ENCODE peak calls at places on chromosomes 13 and 19, in seven cellular contexts. R is H7; Z is nucleus accumbens; B is activated naive CD8-positive, alpha-beta T cell treated with anti-CD3 and anti-CD28 coated beads, Interleukin-2, amount 50 U/mL, for 24 hours; P is stimulated activated CD4-positive, alpha-beta T cell treated with anti-CD3 and anti-CD28 coated beads, TNF-alpha, amount 100 ng/mL, for 48 hours; U is NCI-H524 treated with DMSO at 0.1 percent for 48 hours; H is GM03348. O is an unnamed sample.
A peak's percentile ranks its signal among the peaks of the same experiment; 100 is the strongest.

GRCh38 chr19:47707135-47707925 is 5.9 kb upstream of the EHD2 start:
- DNase-seq in P (peak; percentile 76), R (peak; percentile 86), U (peak; percentile 11), B (peak; percentile 84), H (peak; percentile 85), Z (peak; percentile 46), O (no peak)

GRCh38 chr13:27797228-27797624 is 4.9 kb downstream of the GSX1 start:
- DNase-seq in H (no peak), P (no peak), Z (no peak), B (no peak), R (peak; percentile 89), U (no peak), O (no peak)

GRCh38 chr19:11201791-11202190 is 4.4 kb upstream of the KANK2 start:
- DNase-seq in B (no peak), U (no peak), Z (no peak), H (no peak), R (no peak), P (no peak), O (no peak)

GRCh38 chr19:28736528-28736927 is 476.4 kb downstream of the UQCRFS1 start:
- DNase-seq in Z (no peak), R (no peak), B (no peak), U (no peak), P (no peak), H (no peak), O (no peak)

GRCh38 chr13:93036380-93036779 is 190.2 kb upstream of the GPC6 start:
- DNase-seq in P (no peak), B (no peak), H (no peak), R (no peak), Z (no peak), U (no peak), O (no peak)

GRCh38 chr13:80663788-80664187 is 322.9 kb upstream of the SPRY2 start:
- DNase-seq in R (no peak), B (no peak), P (no peak), Z (no peak), U (no peak), H (no peak), O (no peak)

GRCh38 chr13:20715340-20715732 is 11.8 kb downstream of the IL17D start:
- DNase-seq in P (no peak), H (no peak), U (no peak), R (no peak), Z (no peak), B (no peak), O (no peak)

GRCh38 chr19:294341-294818 is 3.2 kb upstream of the PLPP2 start:
- DNase-seq in P (no peak), B (no peak), Z (no peak), U (no peak), R (peak; percentile 78), H (peak; percentile 56), O (no peak)

GRCh38 chr19:6273701-6274601 is 5.8 kb downstream of the MLLT1 start:
- DNase-seq in Z (peak; percentile 16), P (no peak), B (no peak), R (peak; percentile 66), U (no peak), H (peak; percentile 92), O (peak; percentile 30)

GRCh38 chr19:37999309-38000213 is 92.6 kb downstream of the SIPA1L3 start:
- DNase-seq in R (no peak), U (no peak), H (peak; percentile 93), B (no peak), P (no peak), Z (no peak), O (no peak)

GRCh38 chr19:6464070-6464873 is at the start of gene CRB3:
- DNase-seq in P (no peak), B (peak; percentile 29), Z (no peak), R (peak; percentile 97), H (no peak), U (no peak), O (no peak)

GRCh38 chr19:49390978-49391304 is 2.9 kb downstream of the KASH5 start:
- DNase-seq in B (no peak), H (no peak), U (peak; percentile 93), P (no peak), Z (no peak), R (no peak), O (no peak)

GRCh38 chr19:35549174-35549788 is 3.9 kb downstream of the TMEM147 start:
- DNase-seq in B (peak; percentile 56), H (peak; percentile 85), Z (no peak), R (peak; percentile 95), P (peak; percentile 63), U (no peak), O (no peak)

GRCh38 chr19:18198374-18198773 is 5.4 kb downstream of the MPV17L2 start:
- DNase-seq in U (no peak), H (no peak), Z (no peak), B (no peak), P (no peak), R (no peak), O (no peak)

GRCh38 chr13:37457594-37457993 is 141.0 kb downstream of the POSTN start:
- DNase-seq in H (no peak), B (no peak), U (no peak), P (no peak), R (no peak), Z (no peak), O (no peak)

GRCh38 chr13:41827507-41828213 is 133.2 kb downstream of the VWA8 start:
- DNase-seq in P (no peak), B (no peak), H (peak; percentile 80), U (no peak), Z (no peak), R (no peak), O (no peak)

GRCh38 chr19:48372904-48373303 is 8.7 kb downstream of the SYNGR4 start:
- DNase-seq in H (no peak), R (no peak), P (no peak), B (no peak), Z (peak; percentile 4), U (peak; percentile 55), O (peak; percentile 13)

GRCh38 chr19:3970313-3970807 is 539 bp downstream of the DAPK3 start:
- DNase-seq in Z (no peak), R (no peak), P (no peak), U (no peak), H (no peak), B (no peak), O (no peak)

GRCh38 chr13:58085819-58086218 is 454.3 kb downstream of the PCDH17 start:
- DNase-seq in R (no peak), B (no peak), U (no peak), Z (no peak), H (no peak), P (no peak), O (no peak)

GRCh38 chr13:30142502-30143211 is 164.7 kb downstream of the KATNAL1 start:
- DNase-seq in P (no peak), H (peak; percentile 88), R (no peak), Z (no peak), U (no peak), B (no peak), O (peak; percentile 13)

GRCh38 chr13:86725105-86725504 is 925.9 kb upstream of the SLITRK6 start:
- DNase-seq in H (no peak), P (no peak), B (no peak), U (no peak), R (peak; percentile 10), Z (no peak), O (no peak)

GRCh38 chr19:34430738-34431625 is 2.8 kb downstream of the UBA2 start:
- DNase-seq in P (peak; percentile 14), R (peak; percentile 80), U (peak; percentile 11), B (peak; percentile 18), H (peak; percentile 76), Z (no peak), O (no peak)

GRCh38 chr13:25843692-25844091 is 208.1 kb downstream of the SHISA2 start:
- DNase-seq in U (no peak), R (no peak), H (no peak), P (no peak), Z (no peak), B (no peak), O (no peak)

GRCh38 chr19:1407662-1408299 is 395 bp downstream of the DAZAP1 start:
- DNase-seq in P (no peak), R (no peak), Z (no peak), H (peak; percentile 80), U (no peak), B (peak; percentile 39), O (no peak)

GRCh38 chr19:16951529-16951928 is 62.7 kb downstream of the F2RL3 start:
- DNase-seq in H (no peak), U (no peak), P (no peak), B (no peak), R (no peak), Z (no peak), O (no peak)